ENCODE peak calls at places on chromosome 11, in five cellular contexts. One of them, this sample, is unnamed.

GRCh38 chr11:33994937-33995336 is 56.6 kb upstream of the CAPRIN1 start:
- DNase-seq in C1 segment of cervical spinal cord: no peak
- DNase-seq in mucosa of descending colon: no peak
- DNase-seq in GM03348: no peak
- DNase-seq in LoVo: no peak
- DNase-seq in this sample: no peak

GRCh38 chr11:45847908-45848316 is 637 bp downstream of the CRY2 start:
- DNase-seq in C1 segment of cervical spinal cord: peak
- DNase-seq in GM03348: peak
- DNase-seq in mucosa of descending colon: peak
- DNase-seq in LoVo: peak
- DNase-seq in this sample: peak

GRCh38 chr11:122440783-122441701 is 214.5 kb upstream of the UBASH3B start:
- DNase-seq in mucosa of descending colon: peak
- DNase-seq in GM03348: peak
- DNase-seq in LoVo: no peak
- DNase-seq in C1 segment of cervical spinal cord: peak
- DNase-seq in this sample: no peak

GRCh38 chr11:45919806-45920530 is 2.3 kb upstream of the PEX16 start:
- DNase-seq in LoVo: no peak
- DNase-seq in GM03348: no peak
- DNase-seq in mucosa of descending colon: peak
- DNase-seq in C1 segment of cervical spinal cord: no peak
- DNase-seq in this sample: no peak

GRCh38 chr11:33723238-33723881 is 12.9 kb downstream of the CD59 start:
- DNase-seq in LoVo: peak
- DNase-seq in C1 segment of cervical spinal cord: no peak
- DNase-seq in mucosa of descending colon: no peak
- DNase-seq in GM03348: peak
- DNase-seq in this sample: peak

GRCh38 chr11:65882191-65883057 is 2.8 kb downstream of the CTSW start:
- DNase-seq in GM03348: no peak
- DNase-seq in mucosa of descending colon: no peak
- DNase-seq in LoVo: no peak
- DNase-seq in C1 segment of cervical spinal cord: no peak
- DNase-seq in this sample: no peak

GRCh38 chr11:106670069-106670468 is 348.2 kb downstream of the GUCY1A2 start:
- DNase-seq in LoVo: no peak
- DNase-seq in C1 segment of cervical spinal cord: no peak
- DNase-seq in GM03348: no peak
- DNase-seq in mucosa of descending colon: no peak
- DNase-seq in this sample: no peak

GRCh38 chr11:131749100-131749499 is 378.7 kb downstream of the NTM start:
- DNase-seq in GM03348: peak
- DNase-seq in C1 segment of cervical spinal cord: no peak
- DNase-seq in mucosa of descending colon: no peak
- DNase-seq in LoVo: no peak
- DNase-seq in this sample: peak

GRCh38 chr11:78767409-78767932 is 192.8 kb upstream of the NARS2 start:
- DNase-seq in LoVo: no peak
- DNase-seq in GM03348: no peak
- DNase-seq in mucosa of descending colon: no peak
- DNase-seq in C1 segment of cervical spinal cord: no peak
- DNase-seq in this sample: no peak